ENCODE peak calls at places on chromosome 5, in six cellular contexts. J is AG08396; W is activated CD8-positive, alpha-beta memory T cell treated with anti-CD3 and anti-CD28 coated beads for 48 hours; Y is globus pallidus; A is lung microvascular endothelial cell; P is Kasumi-1. U is an unnamed sample.

GRCh38 chr5:160083012-160083436 is 36.2 kb downstream of the PWWP2A start:
- DNase-seq in J (peak; percentile 67), W (no peak), Y (no peak), A (peak; percentile 82), P (no peak), U (no peak)

GRCh38 chr5:110377411-110378392 is 348.8 kb downstream of the TMEM232 start:
- DNase-seq in J (peak; percentile 47), W (no peak), Y (no peak), A (no peak), P (no peak), U (no peak)

GRCh38 chr5:176446884-176447537 is 1.2 kb upstream of the FAF2 start:
- DNase-seq in J (no peak), W (no peak), Y (no peak), A (peak; percentile 10), P (peak; percentile 48), U (no peak)

GRCh38 chr5:124524552-124525232 is 221.7 kb downstream of the ZNF608 start:
- DNase-seq in J (no peak), W (no peak), Y (no peak), A (no peak), P (no peak), U (no peak)

GRCh38 chr5:140169410-140169809 is 5.6 kb upstream of the CYSTM1 start:
- DNase-seq in J (no peak), W (no peak), Y (no peak), A (peak; percentile 30), P (no peak), U (no peak)

GRCh38 chr5:139698461-139699146 is 50.5 kb downstream of the CXXC5 start:
- DNase-seq in J (peak; percentile 83), W (no peak), Y (peak; percentile 87), A (peak; percentile 63), P (no peak), U (peak; percentile 85)

GRCh38 chr5:32692066-32692746 is 18.9 kb upstream of the NPR3 start:
- DNase-seq in J (peak; percentile 29), W (no peak), Y (no peak), A (peak; percentile 34), P (no peak), U (no peak)

GRCh38 chr5:96572864-96573512 is 89.2 kb upstream of the CAST start:
- DNase-seq in J (peak; percentile 72), W (no peak), Y (no peak), A (peak; percentile 97), P (no peak), U (no peak)

GRCh38 chr5:168651654-168652053 is 72.5 kb upstream of the PANK3 start:
- DNase-seq in J (peak; percentile 45), W (no peak), Y (no peak), A (peak; percentile 37), P (peak; percentile 9), U (no peak)

GRCh38 chr5:172144291-172144815 is 43.7 kb downstream of the STK10 start:
- DNase-seq in J (no peak), W (no peak), Y (peak; percentile 82), A (no peak), P (no peak), U (peak; percentile 51)

GRCh38 chr5:88692979-88693932 is 189.7 kb downstream of the MEF2C start:
- DNase-seq in J (no peak), W (no peak), Y (no peak), A (no peak), P (no peak), U (no peak)

GRCh38 chr5:132334812-132335211 is 34.7 kb upstream of the SLC22A5 start:
- DNase-seq in J (no peak), W (no peak), Y (no peak), A (peak; percentile 76), P (no peak), U (no peak)

GRCh38 chr5:124980174-124980941 is 233.9 kb upstream of the ZNF608 start:
- DNase-seq in J (no peak), W (no peak), Y (peak; percentile 95), A (no peak), P (no peak), U (peak; percentile 92)

GRCh38 chr5:134547579-134547978 is 22.1 kb downstream of the JADE2 start:
- DNase-seq in J (peak; percentile 88), W (no peak), Y (no peak), A (peak; percentile 73), P (no peak), U (no peak)

GRCh38 chr5:1449081-1449630 is 3.9 kb upstream of the SLC6A3 start:
- DNase-seq in J (no peak), W (no peak), Y (no peak), A (no peak), P (no peak), U (no peak)

GRCh38 chr5:175387144-175387543 is 56.8 kb downstream of the DRD1 start:
- DNase-seq in J (no peak), W (no peak), Y (no peak), A (no peak), P (no peak), U (no peak)

GRCh38 chr5:21817668-21818419 is 1035.3 kb downstream of the CDH12 start:
- DNase-seq in J (no peak), W (no peak), Y (no peak), A (peak; percentile 46), P (peak; percentile 45), U (no peak)

GRCh38 chr5:112174959-112175594 is 244.0 kb downstream of the EPB41L4A start:
- DNase-seq in J (peak; percentile 34), W (no peak), Y (peak; percentile 57), A (peak; percentile 59), P (peak; percentile 82), U (no peak)

GRCh38 chr5:81948349-81948748 is 23.5 kb upstream of the ATG10 start:
- DNase-seq in J (no peak), W (no peak), Y (no peak), A (no peak), P (no peak), U (no peak)

GRCh38 chr5:109689740-109690455 is at the start of gene MAN2A1:
- DNase-seq in J (peak; percentile 84), W (peak; percentile 48), Y (peak; percentile 77), A (peak; percentile 77), P (peak; percentile 85), U (peak; percentile 80)

GRCh38 chr5:154740483-154740882 is 14.7 kb upstream of the LARP1 start:
- DNase-seq in J (peak; percentile 78), W (no peak), Y (peak; percentile 67), A (no peak), P (no peak), U (peak; percentile 46)

GRCh38 chr5:178376906-178377582 is 144.4 kb upstream of the PHYKPL start:
- DNase-seq in J (no peak), W (no peak), Y (no peak), A (no peak), P (peak; percentile 11), U (no peak)

GRCh38 chr5:14569948-14570691 is 11.5 kb upstream of the OTULINL start:
- DNase-seq in J (no peak), W (no peak), Y (no peak), A (no peak), P (no peak), U (no peak)

GRCh38 chr5:62689599-62690368 is 111.2 kb downstream of the LRRC70 start:
- DNase-seq in J (no peak), W (no peak), Y (peak; percentile 9), A (no peak), P (peak; percentile 28), U (no peak)

GRCh38 chr5:88251048-88251711 is 17.5 kb downstream of the TMEM161B start:
- DNase-seq in J (no peak), W (no peak), Y (no peak), A (peak; percentile 24), P (no peak), U (no peak)

GRCh38 chr5:119273391-119273839 is 82.4 kb upstream of the TNFAIP8 start:
- DNase-seq in J (no peak), W (no peak), Y (no peak), A (no peak), P (peak; percentile 41), U (no peak)

GRCh38 chr5:169798438-169798837 is 161.4 kb downstream of the DOCK2 start:
- DNase-seq in J (no peak), W (no peak), Y (no peak), A (no peak), P (no peak), U (no peak)

GRCh38 chr5:108765647-108766046 is 17.9 kb downstream of the FER start:
- DNase-seq in J (no peak), W (no peak), Y (no peak), A (no peak), P (no peak), U (no peak)

GRCh38 chr5:56625577-56625976 is 189.8 kb upstream of the MAP3K1 start:
- DNase-seq in J (peak; percentile 30), W (no peak), Y (no peak), A (peak; percentile 14), P (no peak), U (no peak)

GRCh38 chr5:38208782-38209378 is 49.5 kb upstream of the EGFLAM start:
- DNase-seq in J (peak; percentile 30), W (no peak), Y (peak; percentile 38), A (peak; percentile 44), P (peak; percentile 43), U (peak; percentile 34)

GRCh38 chr5:11013793-11014192 is 252.8 kb upstream of the DAP start:
- DNase-seq in J (no peak), W (no peak), Y (no peak), A (no peak), P (no peak), U (no peak)

GRCh38 chr5:160539431-160539830 is 117.8 kb downstream of the PTTG1 start:
- DNase-seq in J (no peak), W (no peak), Y (no peak), A (no peak), P (no peak), U (no peak)